ENCODE peak calls at places on chromosomes 7 and 10, in eight cellular contexts. K is endothelial cell, A is left kidney, W is ascending aorta, O is GM23338, Z is AG09319, I is choroid plexus epithelial cell, F is RWPE1. T is an unnamed sample.

GRCh38 chr10:1754506-1755177 is 17.3 kb upstream of the ADARB2 start:
- DNase-seq in I (no peak), Z (no peak), A (peak; percentile 35), W (no peak), F (no peak), O (peak; percentile 36), K (peak; percentile 21), T (no peak)

GRCh38 chr7:90384433-90384832 is 18.8 kb upstream of the CLDN12 start:
- DNase-seq in Z (no peak), O (no peak), W (no peak), F (peak; percentile 39), A (no peak), I (no peak), K (no peak), T (no peak)

GRCh38 chr7:105126436-105126975 is 112.5 kb downstream of the KMT2E start:
- DNase-seq in I (no peak), A (no peak), F (no peak), O (no peak), W (no peak), Z (no peak), K (no peak), T (no peak)

GRCh38 chr7:154503962-154504550 is 451.9 kb downstream of the DPP6 start:
- DNase-seq in K (no peak), I (peak; percentile 49), A (peak; percentile 73), F (peak; percentile 25), O (peak; percentile 68), W (no peak), Z (no peak), T (no peak)

GRCh38 chr10:23399701-23400144 is 39.2 kb upstream of the OTUD1 start:
- DNase-seq in F (no peak), A (no peak), W (no peak), O (no peak), K (no peak), Z (no peak), I (peak; percentile 85), T (no peak)

GRCh38 chr10:101826852-101827434 is 8.7 kb upstream of the OGA start:
- DNase-seq in F (no peak), Z (no peak), A (no peak), K (no peak), I (no peak), W (no peak), O (no peak), T (no peak)

GRCh38 chr7:113000316-113001020 is 86.2 kb downstream of the GPR85 start:
- DNase-seq in W (no peak), F (no peak), A (no peak), Z (no peak), O (no peak), I (no peak), K (no peak), T (no peak)

GRCh38 chr7:140544278-140544896 is 65.1 kb upstream of the MKRN1 start:
- DNase-seq in O (no peak), W (no peak), Z (no peak), I (no peak), K (no peak), A (no peak), F (no peak), T (no peak)

GRCh38 chr7:130996205-130996840 is 262.3 kb upstream of the KLF14 start:
- DNase-seq in A (no peak), I (no peak), W (no peak), O (no peak), Z (no peak), K (no peak), F (no peak), T (no peak)

GRCh38 chr7:93293222-93293621 is 61.1 kb downstream of the VPS50 start:
- DNase-seq in O (no peak), K (no peak), I (no peak), A (no peak), W (no peak), F (no peak), Z (no peak), T (no peak)

GRCh38 chr7:2405601-2406345 is 2.4 kb downstream of the CHST12 start:
- DNase-seq in O (no peak), W (no peak), K (no peak), Z (no peak), F (no peak), A (no peak), I (no peak), T (peak; percentile 60)

GRCh38 chr7:124813962-124814798 is 48.6 kb upstream of the GPR37 start:
- DNase-seq in O (no peak), F (no peak), Z (no peak), K (no peak), W (no peak), A (no peak), I (peak; percentile 7), T (no peak)

GRCh38 chr10:92573091-92573797 is 649 bp downstream of the IDE start:
- DNase-seq in O (peak; percentile 55), K (peak; percentile 41), I (peak; percentile 54), Z (no peak), F (peak; percentile 56), W (no peak), A (peak; percentile 77), T (peak; percentile 51)

GRCh38 chr10:76675561-76675950 is 962.1 kb downstream of the KCNMA1 start:
- DNase-seq in A (no peak), W (no peak), K (no peak), F (no peak), I (no peak), O (no peak), Z (peak; percentile 0), T (no peak)

GRCh38 chr7:158450476-158451124 is 137.0 kb downstream of the PTPRN2 start:
- DNase-seq in K (no peak), A (peak; percentile 33), I (no peak), Z (no peak), O (peak; percentile 47), F (no peak), W (no peak), T (no peak)

GRCh38 chr10:29469481-29470354 is 165.1 kb downstream of the SVIL start:
- DNase-seq in Z (no peak), O (no peak), K (no peak), I (no peak), W (no peak), F (no peak), A (no peak), T (no peak)

GRCh38 chr10:77598606-77599005 is 39.0 kb downstream of the KCNMA1 start:
- DNase-seq in F (no peak), Z (no peak), O (no peak), I (no peak), W (no peak), K (no peak), A (no peak), T (no peak)

GRCh38 chr7:119482209-119482608 is 790.8 kb upstream of the KCND2 start:
- DNase-seq in W (no peak), O (peak; percentile 85), F (peak; percentile 1), A (peak; percentile 51), K (peak; percentile 19), Z (no peak), I (peak; percentile 7), T (peak; percentile 0)

T was measured in GM12892.